ENCODE peak calls at places on chromosome 1, in nine cellular contexts. N, X, O, T, F, A, Z, I and M are unnamed samples.

GRCh38 chr1:102015728-102016127 is 19.0 kb upstream of the OLFM3 start:
- DNase-seq in A (no peak), O (no peak), F (no peak), T (no peak), X (no peak), I (no peak), Z (no peak), N (no peak), M (no peak)

GRCh38 chr1:20610950-20611349 is 22.1 kb downstream of the CDA start:
- DNase-seq in I (no peak), A (no peak), X (no peak), O (no peak), N (no peak), F (no peak), Z (no peak), T (no peak), M (no peak)

GRCh38 chr1:26696645-26697440 is 1.0 kb downstream of the ARID1A start:
- DNase-seq in T (no peak), X (peak; percentile 66), F (peak; percentile 74), O (peak; percentile 53), A (no peak), I (no peak), Z (no peak), N (peak; percentile 22), M (peak; percentile 49)

GRCh38 chr1:207389728-207390464 is 64.2 kb upstream of the CR2 start:
- DNase-seq in I (no peak), N (no peak), X (no peak), Z (peak; percentile 88), O (no peak), T (peak; percentile 76), F (no peak), A (peak; percentile 57), M (no peak)

GRCh38 chr1:159795534-159795933 is 6.6 kb upstream of the FCRL6 start:
- DNase-seq in I (no peak), X (no peak), Z (no peak), F (no peak), T (no peak), O (no peak), A (no peak), N (no peak), M (no peak)

GRCh38 chr1:110309768-110310167 is 29.4 kb upstream of the RBM15 start:
- DNase-seq in N (no peak), I (no peak), O (no peak), T (peak; percentile 91), F (no peak), A (peak; percentile 60), X (no peak), Z (peak; percentile 91), M (no peak)

GRCh38 chr1:116806245-116806644 is 52.0 kb downstream of the CD2 start:
- DNase-seq in F (no peak), X (no peak), I (no peak), Z (no peak), O (peak; percentile 37), T (no peak), A (no peak), N (no peak), M (no peak)

GRCh38 chr1:44881011-44881632 is 38.1 kb upstream of the PTCH2 start:
- DNase-seq in F (no peak), N (peak; percentile 15), X (peak; percentile 75), T (peak; percentile 85), A (peak; percentile 89), Z (peak; percentile 78), O (no peak), I (peak; percentile 20), M (no peak)

GRCh38 chr1:160116277-160117147 is 953 bp downstream of the ATP1A2 start:
- DNase-seq in T (peak; percentile 44), O (no peak), X (no peak), A (peak; percentile 50), N (peak; percentile 71), Z (peak; percentile 52), F (no peak), I (peak; percentile 86), M (no peak)

GRCh38 chr1:9861371-9861770 is 37.6 kb upstream of the CLSTN1 start:
- DNase-seq in I (no peak), F (peak; percentile 71), O (no peak), X (no peak), A (no peak), N (no peak), Z (no peak), T (no peak), M (no peak)

GRCh38 chr1:210248341-210248740 is 15.7 kb downstream of the SERTAD4 start:
- DNase-seq in A (no peak), F (no peak), X (no peak), I (no peak), N (no peak), O (no peak), Z (peak; percentile 51), T (no peak), M (no peak)

GRCh38 chr1:42736152-42736551 is 3.9 kb downstream of the CLDN19 start:
- DNase-seq in I (no peak), O (no peak), A (no peak), N (no peak), Z (peak; percentile 40), X (no peak), T (no peak), F (peak; percentile 86), M (peak; percentile 55)

GRCh38 chr1:212752934-212753497 is 38.6 kb downstream of the NSL1 start:
- DNase-seq in O (no peak), T (no peak), I (no peak), N (no peak), A (no peak), Z (peak; percentile 39), F (no peak), X (no peak), M (no peak)

GRCh38 chr1:173473599-173474011 is 3.5 kb upstream of the PRDX6 start:
- DNase-seq in I (no peak), O (no peak), X (no peak), A (peak; percentile 69), F (no peak), T (peak; percentile 75), Z (peak; percentile 73), N (no peak), M (no peak)

GRCh38 chr1:2861143-2861987 is 59.9 kb upstream of the TTC34 start:
- DNase-seq in A (no peak), O (no peak), Z (no peak), N (no peak), T (no peak), I (no peak), X (peak; percentile 29), F (no peak), M (no peak)

GRCh38 chr1:167083066-167083682 is 7.0 kb downstream of the GPA33 start:
- DNase-seq in I (no peak), X (no peak), Z (no peak), N (peak; percentile 52), T (no peak), A (no peak), F (no peak), O (no peak), M (no peak)

GRCh38 chr1:202252271-202252670 is 58.7 kb downstream of the LGR6 start:
- DNase-seq in N (no peak), Z (no peak), A (no peak), F (no peak), X (no peak), O (no peak), T (no peak), I (no peak), M (no peak)

GRCh38 chr1:205678286-205679111 is 1.8 kb downstream of the SLC45A3 start:
- DNase-seq in Z (peak; percentile 14), A (no peak), O (no peak), N (peak; percentile 34), T (peak; percentile 55), I (no peak), X (peak; percentile 61), F (peak; percentile 40), M (peak; percentile 76)
- H3K4me3 ChIP-seq in Z (no peak overlapping the region), A (no peak overlapping the region), O (no peak overlapping the region), N (peak overlapping the region; percentile 66), T (no peak overlapping the region), I (no peak overlapping the region), X (no peak overlapping the region), F (no peak overlapping the region), M (no peak overlapping the region)

GRCh38 chr1:35509558-35509957 is 47.6 kb downstream of the KIAA0319L start:
- DNase-seq in N (no peak), O (no peak), Z (no peak), T (no peak), F (no peak), X (no peak), I (no peak), A (no peak), M (no peak)
- H3K4me3 ChIP-seq in N (no peak overlapping the region), O (no peak overlapping the region), Z (no peak overlapping the region), T (no peak overlapping the region), F (no peak overlapping the region), X (no peak overlapping the region), I (no peak overlapping the region), A (no peak overlapping the region), M (no peak overlapping the region)

DNA sequence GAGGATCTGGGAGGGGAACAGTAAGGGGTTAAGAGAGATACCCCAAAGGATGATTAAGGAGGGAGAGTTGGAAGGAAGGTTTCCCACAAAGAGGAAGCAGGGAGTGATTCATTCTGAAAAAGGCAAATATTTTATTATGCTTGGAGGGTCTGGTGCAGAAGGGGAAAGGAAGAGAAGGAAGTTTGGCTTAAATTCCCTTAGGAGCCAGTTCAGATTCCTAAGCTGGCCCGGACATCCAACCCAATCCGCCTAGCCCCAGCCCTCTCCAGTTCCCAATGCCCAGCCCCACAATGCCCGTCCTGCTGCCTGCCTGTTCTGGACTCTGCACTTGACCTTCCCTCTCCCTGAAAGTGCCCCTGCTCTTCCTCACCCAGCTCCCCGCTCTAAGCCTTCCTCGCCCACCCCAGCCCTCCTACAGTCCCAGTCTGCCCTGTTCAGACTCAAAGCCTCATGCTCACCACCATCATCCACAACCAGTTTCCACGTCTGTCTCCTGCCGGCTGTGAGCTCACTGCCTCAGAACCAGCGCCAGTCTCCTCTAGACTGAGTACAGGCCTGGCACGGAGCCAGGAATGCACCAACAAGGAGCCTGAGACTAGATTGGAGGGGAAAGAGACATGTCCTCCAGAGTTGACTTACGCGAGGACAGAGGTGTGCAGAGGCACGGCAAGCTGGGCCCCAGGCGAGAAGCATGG is 18.9 kb downstream of the CAPN2 start:
- DNase-seq in N (peak; percentile 66), X (peak; percentile 82), F (no peak), T (peak; percentile 78), Z (peak; percentile 83), A (peak; percentile 65), I (no peak), O (no peak), M (peak; percentile 84)
- H3K4me3 ChIP-seq in N (no peak overlapping the region), X (no peak overlapping the region), F (no peak overlapping the region), T (no peak overlapping the region), Z (no peak overlapping the region), A (no peak overlapping the region), I (no peak overlapping the region), O (no peak overlapping the region), M (no peak overlapping the region)

DNA sequence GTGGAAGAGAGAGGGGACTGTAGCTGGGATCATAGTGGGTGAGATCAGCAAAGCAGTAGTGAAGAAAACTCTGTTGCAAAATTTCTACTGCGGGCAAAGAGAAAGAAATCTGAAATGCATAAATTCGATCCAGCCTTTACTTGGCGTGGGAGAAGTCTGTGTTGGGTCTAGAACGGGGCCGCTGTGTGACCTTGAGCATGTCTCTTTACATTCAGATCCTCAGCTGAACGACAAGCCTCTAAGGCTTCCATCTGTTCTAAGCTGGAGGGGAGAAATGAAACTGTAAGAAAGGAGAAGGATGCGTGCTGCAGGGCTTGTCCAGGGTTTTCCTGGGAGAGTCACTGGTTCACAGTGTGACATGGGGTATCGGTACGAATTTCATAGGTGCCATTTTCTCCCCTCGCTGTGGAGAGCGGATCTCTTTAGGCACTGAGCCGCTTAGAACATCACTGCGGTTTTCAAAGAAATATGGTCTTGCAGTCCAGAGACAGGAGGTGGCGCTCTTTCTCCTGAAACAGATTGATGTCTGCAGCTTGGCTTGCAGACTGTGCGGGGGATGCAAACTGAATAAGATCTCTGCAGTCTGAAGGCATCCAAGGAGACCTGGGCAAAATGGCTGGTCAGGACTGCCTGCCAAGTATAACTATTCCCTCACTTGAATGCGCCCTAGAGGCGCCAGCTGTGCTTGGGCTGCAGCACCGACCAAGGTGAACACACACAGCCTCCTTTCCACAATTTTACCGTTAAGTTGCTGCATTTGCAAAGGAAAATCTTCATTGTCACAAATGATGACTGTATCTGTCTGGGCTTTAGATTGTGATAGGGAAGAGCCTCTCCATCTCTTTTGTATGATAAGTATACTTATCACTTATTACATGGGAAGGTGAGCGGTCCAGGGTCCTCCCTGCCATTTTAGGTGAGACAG is 104.1 kb downstream of the XCL2 start:
- DNase-seq in T (peak; percentile 84), X (peak; percentile 81), Z (peak; percentile 92), A (peak; percentile 88), F (peak; percentile 69), I (peak; percentile 35), O (peak; percentile 76), N (peak; percentile 79), M (peak; percentile 85)
- H3K4me3 ChIP-seq in T (peak overlapping the region; percentile 24), X (no peak overlapping the region), Z (no peak overlapping the region), A (no peak overlapping the region), F (no peak overlapping the region), I (no peak overlapping the region), O (peak overlapping the region; percentile 21), N (peak overlapping the region; percentile 10), M (peak overlapping the region; percentile 6)